ENCODE peak calls at places on chromosomes 12 and 14, in four cellular contexts. B is breast epithelium, S is MM.1S, E is pancreas. G is an unnamed sample.

GRCh38 chr14:105897725-105898113 is 371.3 kb downstream of the TMEM121 start:
- DNase-seq in B (no peak), S (no peak), E (no peak), G (no peak)

GRCh38 chr14:94768521-94769412 is 1.1 kb downstream of the GSC start:
- DNase-seq in B (no peak), S (no peak), E (peak), G (no peak)

GRCh38 chr12:27498761-27499160 is 25.2 kb upstream of the PPFIBP1 start:
- DNase-seq in B (no peak), S (no peak), E (no peak), G (no peak)

GRCh38 chr14:72741836-72742681 is 151.8 kb downstream of the DPF3 start:
- DNase-seq in B (no peak), S (no peak), E (no peak), G (peak)

GRCh38 chr12:47590771-47591368 is 115.0 kb downstream of the RPAP3 start:
- DNase-seq in B (no peak), S (no peak), E (no peak), G (no peak)

GRCh38 chr12:92070864-92071445 is 74.7 kb downstream of the BTG1 start:
- DNase-seq in B (no peak), S (no peak), E (peak), G (peak)

GRCh38 chr12:52145228-52145940 is 46.4 kb downstream of the KRT80 start:
- DNase-seq in B (no peak), S (no peak), E (no peak), G (no peak)

GRCh38 chr14:76876076-76876475 is 49.9 kb downstream of the LRRC74A start:
- DNase-seq in B (no peak), S (peak), E (peak), G (peak)

GRCh38 chr12:102811125-102811737 is 105.8 kb downstream of the PAH start:
- DNase-seq in B (no peak), S (peak), E (peak), G (no peak)

GRCh38 chr14:46490150-46490769 is 161.3 kb downstream of the RPL10L start:
- DNase-seq in B (no peak), S (peak), E (no peak), G (peak)

GRCh38 chr14:38138581-38139138 is 69.0 kb upstream of the SSTR1 start:
- DNase-seq in B (no peak), S (no peak), E (no peak), G (no peak)

GRCh38 chr14:75084513-75084912 is 15.1 kb downstream of the ZC2HC1C start:
- DNase-seq in B (no peak), S (no peak), E (no peak), G (peak)

GRCh38 chr14:86038401-86038985 is 508.5 kb downstream of the FLRT2 start:
- DNase-seq in B (no peak), S (peak), E (peak), G (peak)

GRCh38 chr14:101623685-101624444 is 62.6 kb downstream of the DIO3 start:
- DNase-seq in B (no peak), S (no peak), E (no peak), G (no peak)

GRCh38 chr12:69500631-69501030 is 30.4 kb downstream of the FRS2 start:
- DNase-seq in B (no peak), S (no peak), E (no peak), G (no peak)

GRCh38 chr14:63563370-63564026 is 20.3 kb upstream of the PPP2R5E start:
- DNase-seq in B (no peak), S (no peak), E (no peak), G (no peak)

GRCh38 chr14:69056389-69056788 is 77.3 kb upstream of the ACTN1 start:
- DNase-seq in B (no peak), S (no peak), E (no peak), G (no peak)

GRCh38 chr14:105873870-105874512 is 347.6 kb downstream of the TMEM121 start:
- DNase-seq in B (no peak), S (no peak), E (no peak), G (no peak)

GRCh38 chr14:39766397-39767000 is 334.3 kb upstream of the FBXO33 start:
- DNase-seq in B (no peak), S (no peak), E (no peak), G (no peak)

GRCh38 chr12:120940799-120941198 is 36.6 kb upstream of the SPPL3 start:
- DNase-seq in B (peak), S (no peak), E (no peak), G (no peak)

GRCh38 chr14:94540031-94540794 is 21.0 kb upstream of the SERPINA4 start:
- DNase-seq in B (no peak), S (no peak), E (no peak), G (no peak)

DNA sequence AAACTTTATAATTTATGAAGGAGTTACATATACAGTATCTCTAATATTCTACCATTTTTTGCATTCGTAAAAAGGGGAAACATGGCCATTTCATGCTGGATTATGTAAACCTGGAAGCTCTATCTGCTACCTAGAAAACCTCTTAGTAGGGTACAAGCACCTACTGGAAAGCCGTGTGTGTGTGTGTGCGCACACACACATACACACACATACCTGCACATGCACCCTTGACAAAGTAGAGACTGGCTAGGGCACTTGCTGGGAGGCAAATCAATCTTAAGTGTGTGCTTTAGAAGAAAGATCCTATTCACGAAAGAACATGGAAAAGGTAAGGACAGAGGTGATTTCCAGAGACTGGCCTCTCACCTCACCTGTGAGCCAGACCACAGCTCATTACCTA is 190.8 kb downstream of the SLC5A8 start:
- DNase-seq in B (no peak), S (no peak), E (no peak), G (no peak)
- H3K27ac ChIP-seq in B (no peak), S (no peak), E (no peak), G (no peak)

GRCh38 chr12:53616950-53617349 is 9.2 kb downstream of the ATF7 start:
- DNase-seq in B (no peak), S (no peak), E (no peak), G (no peak)
- H3K27ac ChIP-seq in B (peak), S (no peak), E (no peak), G (no peak)

GRCh38 chr14:54627325-54627717 is 60.4 kb downstream of the SAMD4A start:
- DNase-seq in B (no peak), S (no peak), E (no peak), G (no peak)
- H3K27ac ChIP-seq in B (peak), S (peak), E (no peak), G (peak)

DNA sequence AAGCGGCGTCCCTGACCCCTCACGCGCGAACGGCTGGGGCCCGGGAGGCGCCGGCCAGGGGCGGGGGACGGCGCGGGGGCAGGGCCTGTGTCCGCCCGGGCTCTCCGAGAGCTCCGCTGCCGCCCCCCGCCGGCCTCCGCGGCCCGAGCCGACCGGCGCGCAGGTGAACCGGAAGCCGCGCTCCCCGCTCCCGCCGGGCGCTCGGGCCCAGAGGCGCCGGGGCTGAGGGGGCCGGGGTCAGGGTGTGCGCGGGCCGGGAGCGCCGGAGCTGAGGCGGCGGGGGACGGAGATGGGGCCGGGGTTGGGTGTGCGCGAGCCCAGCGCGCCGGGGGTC is 403 bp downstream of the HIP1R start:
- DNase-seq in B (no peak), S (peak), E (no peak), G (no peak)
- H3K27ac ChIP-seq in B (peak), S (no peak), E (peak), G (peak)

GRCh38 chr14:22589096-22589839 is at the start of gene DAD1:
- DNase-seq in B (peak), S (peak), E (peak), G (peak)

GRCh38 chr14:22597265-22597664 is 835 bp upstream of the ABHD4 start:
- DNase-seq in B (no peak), S (no peak), E (no peak), G (no peak)

GRCh38 chr14:22596354-22596879 is 1.7 kb upstream of the ABHD4 start:
- DNase-seq in B (no peak), S (no peak), E (no peak), G (no peak)

GRCh38 chr14:22594156-22594716 is 3.9 kb upstream of the ABHD4 start:
- DNase-seq in B (no peak), S (no peak), E (no peak), G (no peak)

DNA sequence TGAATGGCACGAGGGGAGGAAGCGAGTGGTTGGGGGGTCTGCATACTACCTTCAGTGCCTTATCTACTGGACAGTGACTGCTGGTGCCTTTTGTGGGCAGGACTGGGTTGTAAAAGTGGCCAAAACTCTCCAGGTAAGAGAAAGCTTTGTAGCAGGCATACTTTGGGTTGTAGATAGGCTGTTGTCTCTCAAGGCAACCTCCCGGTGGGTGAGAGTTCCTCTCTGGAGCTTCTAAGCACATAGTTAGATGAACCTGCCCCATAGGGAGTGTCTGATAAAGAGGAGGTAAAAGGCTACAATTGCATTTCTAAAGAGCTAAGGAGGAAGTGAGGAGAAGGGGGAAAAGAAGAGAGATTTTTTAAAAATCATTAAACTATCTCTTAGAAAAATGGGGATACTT is 4.2 kb upstream of the DAD1 start:
- DNase-seq in B (no peak), S (no peak), E (no peak), G (no peak)
- H3K27ac ChIP-seq in B (no peak), S (no peak), E (no peak), G (no peak)

DNA sequence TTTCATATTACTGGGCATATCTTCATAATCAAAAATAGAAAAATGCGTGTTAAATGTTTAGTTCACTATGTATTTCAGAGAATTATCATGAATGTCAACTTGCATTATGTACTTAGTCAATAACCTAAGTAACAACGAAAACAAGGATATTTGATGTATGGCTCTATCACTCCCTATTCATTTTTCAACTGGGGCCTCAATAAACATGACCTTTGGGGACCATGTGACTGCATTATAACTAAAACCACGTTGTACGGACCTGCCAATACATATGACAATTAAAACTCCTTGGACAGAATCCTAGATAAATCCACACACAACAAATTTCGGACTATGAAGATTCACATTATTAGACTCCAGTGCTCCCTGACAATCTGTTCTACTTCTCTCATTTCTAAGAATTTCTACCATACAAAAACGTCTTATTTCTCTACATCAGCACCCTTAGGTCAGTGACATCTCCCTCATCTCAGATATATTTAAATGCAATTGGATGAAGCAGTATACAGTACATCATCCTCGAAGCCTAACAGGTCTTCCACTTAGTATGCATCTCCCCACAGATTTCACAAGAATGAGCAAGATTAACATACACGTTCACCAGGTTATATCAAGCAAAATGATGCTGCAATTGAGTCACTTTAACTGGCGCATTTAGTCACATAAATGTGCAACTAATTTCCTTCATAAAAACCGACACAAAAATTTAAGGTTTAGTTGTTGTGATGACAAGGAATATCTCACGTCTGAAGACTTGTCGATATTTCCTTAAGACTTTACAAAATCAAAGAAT is 1.5 kb downstream of the UBE2N start:
- DNase-seq in B (no peak), S (no peak), E (no peak), G (no peak)
- H3K27ac ChIP-seq in B (no peak), S (no peak), E (no peak), G (peak)

DNA sequence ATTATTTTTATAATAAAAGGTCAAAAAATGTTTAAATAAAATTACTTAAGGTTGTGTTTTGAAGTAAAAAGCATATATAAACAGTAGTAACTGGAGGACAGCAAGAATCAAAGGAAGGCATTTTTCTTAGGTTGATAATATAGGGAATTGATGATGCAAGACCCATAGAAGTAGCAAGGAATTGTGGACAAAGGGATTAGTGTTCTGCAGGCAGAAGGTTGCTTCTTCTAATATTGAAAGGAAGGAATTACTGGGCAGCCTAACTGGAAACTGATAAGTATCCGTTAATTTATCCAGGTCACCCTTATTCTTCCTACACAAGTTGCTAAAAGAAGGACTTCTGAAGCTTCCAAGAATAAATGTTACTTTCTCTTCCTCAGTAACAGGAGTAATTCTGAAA is 54.5 kb upstream of the ALX1 start:
- DNase-seq in B (no peak), S (no peak), E (no peak), G (no peak)
- H3K27ac ChIP-seq in B (no peak), S (no peak), E (no peak), G (no peak)

GRCh38 chr12:50197297-50197727 is 30.1 kb upstream of the CERS5 start:
- DNase-seq in B (no peak), S (no peak), E (no peak), G (no peak)
- H3K27ac ChIP-seq in B (no peak), S (no peak), E (no peak), G (no peak)

GRCh38 chr12:57240069-57240921 is 10.7 kb downstream of the STAC3 start:
- DNase-seq in B (no peak), S (peak), E (peak), G (no peak)
- H3K27ac ChIP-seq in B (no peak), S (no peak), E (no peak), G (no peak)

DNA sequence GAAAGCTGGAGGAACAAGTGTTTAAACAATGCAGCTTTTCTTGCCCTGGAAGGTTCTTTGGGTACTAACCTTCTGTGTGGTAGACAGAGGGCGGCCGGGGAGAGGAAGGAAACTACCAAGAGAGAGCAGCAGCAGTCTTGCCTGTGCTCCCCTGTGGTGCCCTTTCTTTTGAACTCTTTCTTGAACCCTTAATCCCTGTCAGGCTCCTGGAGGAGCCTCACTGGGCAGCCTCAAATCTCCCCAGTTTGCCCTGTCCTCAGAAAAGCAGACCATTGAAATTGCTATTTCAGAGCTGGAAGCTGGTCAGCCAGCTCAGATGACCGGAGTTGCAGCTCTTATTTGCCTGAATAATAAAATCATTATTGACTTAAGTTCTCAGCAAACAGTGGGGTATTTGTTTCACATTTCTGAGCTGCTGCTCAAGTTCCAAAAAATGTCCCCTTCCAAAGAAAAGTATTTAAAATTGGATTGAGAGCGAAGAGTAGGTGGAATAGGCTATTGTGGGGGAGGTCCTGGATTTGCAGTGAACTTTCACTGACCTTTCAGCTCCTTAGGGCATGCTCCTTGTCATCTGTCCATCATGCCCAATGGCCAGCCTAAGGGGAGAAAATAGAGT is 42.1 kb upstream of the RNASE3 start:
- DNase-seq in B (no peak), S (no peak), E (no peak), G (no peak)
- H3K27ac ChIP-seq in B (peak), S (no peak), E (peak), G (no peak)